ENCODE peak calls at places on chromosomes 6 and 20, in six cellular contexts. N is H9, J is neuronal stem cell, H is H1, V is mesenchymal stem cell, O is trophoblast cell. A is an unnamed sample. For H3K4me1, the result is how much of the 10 kb centered on the place peaks cover.

GRCh38 chr6:3426817-3427739 is 29.8 kb downstream of the SLC22A23 start:
- DNase-seq in O (no peak), V (no peak), N (no peak), H (no peak), J (no peak), A (no peak)

GRCh38 chr6:11965499-11965898 is 46.6 kb upstream of the HIVEP1 start:
- DNase-seq in J (no peak), H (no peak), V (no peak), N (no peak), O (no peak), A (no peak)

GRCh38 chr6:168536665-168537249 is 95.8 kb downstream of the SMOC2 start:
- DNase-seq in J (no peak), O (no peak), H (no peak), V (no peak), N (no peak), A (no peak)

GRCh38 chr20:61556116-61556515 is 304.1 kb downstream of the CDH4 start:
- DNase-seq in O (no peak), N (no peak), H (no peak), V (peak), J (no peak), A (peak)

GRCh38 chr6:113997106-113997505 is 26.2 kb upstream of the HDAC2 start:
- DNase-seq in V (peak), O (no peak), J (no peak), H (no peak), N (no peak), A (peak)

GRCh38 chr6:151690768-151691562 is 116.5 kb upstream of the ESR1 start:
- DNase-seq in V (no peak), O (no peak), H (no peak), J (no peak), N (no peak), A (no peak)

GRCh38 chr6:6674872-6675271 is 86.4 kb downstream of the LY86 start:
- DNase-seq in O (no peak), N (peak), H (no peak), V (no peak), J (no peak), A (no peak)

GRCh38 chr6:80639243-80639642 is 532.8 kb downstream of the BCKDHB start:
- DNase-seq in J (no peak), H (no peak), N (no peak), O (no peak), V (peak), A (peak)

GRCh38 chr20:45976132-45976531 is 4.1 kb upstream of the ZNF335 start:
- DNase-seq in J (no peak), H (no peak), O (no peak), V (no peak), N (no peak), A (no peak)

GRCh38 chr6:2810092-2810671 is 31.5 kb downstream of the SERPINB1 start:
- DNase-seq in J (no peak), N (no peak), H (no peak), V (no peak), O (peak), A (peak)

GRCh38 chr6:48111575-48111974 is 578 bp upstream of the PTCHD4 start:
- DNase-seq in J (no peak), N (no peak), H (no peak), V (peak), O (no peak), A (peak)

DNA sequence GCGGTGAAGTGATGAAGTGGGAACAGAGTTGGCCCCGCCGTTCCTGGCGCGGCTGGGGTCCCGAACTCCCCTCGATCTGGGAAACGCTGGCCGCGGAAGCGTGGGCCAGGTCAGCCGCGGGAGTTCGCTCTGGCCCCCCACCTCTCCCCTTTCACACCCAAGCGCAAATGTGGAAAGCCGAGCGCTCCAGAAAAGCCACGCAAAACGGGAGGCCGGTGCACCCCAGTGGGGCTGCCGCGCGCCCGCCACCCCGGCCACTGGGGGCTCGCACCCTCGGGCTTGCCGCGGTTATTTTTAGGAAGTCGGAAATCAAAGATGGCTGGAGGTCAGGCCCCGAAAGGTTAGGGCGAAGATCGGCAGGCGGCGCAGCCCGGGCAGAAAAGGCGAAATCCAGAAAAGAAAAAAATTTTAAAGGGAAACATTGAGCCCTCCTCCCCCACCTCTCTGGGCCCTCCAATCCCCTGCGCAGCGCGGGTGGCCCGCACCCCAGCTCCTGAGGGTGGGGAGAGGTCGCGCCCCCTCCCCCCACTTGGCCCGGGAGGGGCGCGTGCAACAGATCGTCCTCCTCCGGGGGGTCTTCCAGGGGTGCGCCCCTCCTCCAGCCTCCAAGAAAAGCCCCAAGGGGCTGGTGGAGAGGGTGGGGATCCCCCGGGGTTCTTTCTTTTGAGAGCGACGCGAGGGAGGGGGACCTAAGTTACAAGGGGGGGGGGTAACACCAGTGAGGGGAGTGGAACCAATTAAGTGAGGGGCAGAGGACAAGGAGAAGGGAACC is 915 bp downstream of the SALL4 start:
- DNase-seq in H (no peak), N (peak), V (peak), O (no peak), J (peak), A (no peak)
- H4K8ac ChIP-seq in H (peak), N (no peak), V (peak), O (peak), J (no peak), A (peak)

GRCh38 chr6:34317882-34318491 is 69.2 kb upstream of the SMIM29 start:
- DNase-seq in V (no peak), H (no peak), O (no peak), N (no peak), J (no peak), A (peak)
- H3K14ac ChIP-seq in V (no peak), H (no peak), O (no peak), N (no peak), J (no peak), A (no peak)

GRCh38 chr20:57274846-57275245 is 8.4 kb upstream of the BMP7 start:
- DNase-seq in V (no peak), H (no peak), J (no peak), N (no peak), O (no peak), A (no peak)
- H3K4me1 ChIP-seq in V (under half), H (under half), J (under half), N (under half), O (under half), A (under half)

GRCh38 chr6:45187841-45188240 is 140.3 kb upstream of the RUNX2 start:
- DNase-seq in O (no peak), V (peak), N (no peak), J (no peak), H (no peak), A (peak)

GRCh38 chr6:45184040-45184439 is 144.1 kb upstream of the RUNX2 start:
- DNase-seq in O (no peak), V (no peak), J (no peak), H (no peak), N (no peak), A (no peak)

GRCh38 chr6:45185403-45186251 is 142.5 kb upstream of the RUNX2 start:
- DNase-seq in H (no peak), V (no peak), O (no peak), N (no peak), J (no peak), A (no peak)

DNA sequence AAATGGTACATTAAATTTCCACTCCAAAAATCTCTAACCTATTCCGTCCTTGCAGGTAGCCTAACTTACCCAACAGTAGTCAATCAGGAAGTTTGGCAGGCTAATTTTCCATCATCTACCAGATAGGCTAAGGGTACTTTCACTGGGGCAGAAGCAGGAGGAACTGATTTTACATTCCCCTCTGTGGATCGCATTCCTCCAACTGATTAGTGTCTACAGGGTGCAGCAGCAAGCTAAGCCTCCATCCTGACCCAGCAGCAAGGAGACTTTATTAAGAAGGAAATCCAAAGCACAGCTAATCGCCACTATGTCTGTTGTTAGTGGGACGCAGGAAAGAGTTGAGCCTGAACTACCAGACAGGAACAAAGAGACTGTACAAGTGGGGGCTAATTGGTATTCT is 143.2 kb upstream of the RUNX2 start:
- DNase-seq in J (no peak), O (no peak), V (no peak), N (no peak), H (no peak), A (no peak)
- H4K8ac ChIP-seq in J (no peak), O (no peak), V (no peak), N (no peak), H (no peak), A (no peak)

DNA sequence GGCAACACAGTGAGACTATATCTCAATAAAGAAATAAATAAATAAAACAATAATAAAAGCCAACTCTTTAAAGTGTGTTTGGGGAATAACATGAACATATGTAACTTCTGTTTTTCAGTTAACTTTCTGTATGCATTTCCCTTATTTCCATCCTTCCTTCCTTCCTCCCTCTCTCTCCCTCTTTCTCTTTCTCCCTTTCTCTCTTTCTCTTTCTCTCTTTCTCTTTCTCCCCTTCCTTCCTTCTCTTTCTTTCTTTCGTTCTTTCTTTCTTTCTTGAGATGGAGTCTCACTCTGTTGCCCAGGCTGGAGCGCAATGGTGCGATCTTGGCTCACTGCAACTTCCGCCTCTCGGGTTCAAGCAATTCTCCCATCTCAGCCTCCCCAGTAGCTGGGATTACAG is 48.8 kb upstream of the PRND start:
- DNase-seq in J (no peak), O (no peak), N (no peak), V (no peak), H (no peak), A (no peak)
- H3K14ac ChIP-seq in J (no peak), O (no peak), N (no peak), V (no peak), H (no peak), A (no peak)

GRCh38 chr6:88165087-88165876 is 865 bp downstream of the CNR1 start:
- DNase-seq in N (no peak), J (no peak), H (no peak), O (no peak), V (no peak), A (no peak)

GRCh38 chr6:88164061-88164460 is 2.1 kb downstream of the CNR1 start:
- DNase-seq in V (no peak), O (no peak), H (no peak), N (no peak), J (no peak), A (no peak)

GRCh38 chr6:88163576-88163975 is 2.6 kb downstream of the CNR1 start:
- DNase-seq in O (no peak), H (no peak), N (no peak), V (no peak), J (no peak), A (no peak)

GRCh38 chr6:88165877-88166492 is at the start of gene CNR1:
- DNase-seq in V (peak), N (peak), J (peak), H (no peak), O (no peak), A (no peak)

DNA sequence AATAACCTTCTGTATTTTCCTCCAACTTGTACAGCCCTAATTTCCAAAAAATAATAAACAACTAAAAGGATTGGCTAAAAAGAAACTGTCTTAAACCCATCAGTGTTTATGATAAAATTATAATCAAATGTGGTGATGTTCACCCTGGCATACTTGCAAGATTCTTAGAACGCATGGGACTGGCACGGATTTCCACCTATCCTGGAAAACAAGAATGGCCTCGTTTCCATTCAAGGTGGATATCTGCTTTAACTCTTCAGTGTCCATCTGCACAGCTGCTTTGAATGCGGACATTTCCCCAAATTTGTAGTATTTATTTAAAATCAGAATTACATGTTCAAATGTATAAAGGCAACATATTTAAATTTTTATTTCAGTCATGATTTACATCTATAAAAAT is 4.2 kb downstream of the CNR1 start:
- DNase-seq in V (no peak), J (no peak), O (no peak), H (no peak), N (no peak), A (no peak)
- H3K4me1 ChIP-seq in V (under half), J (under half), O (under half), H (under half), N (under half), A (under half)

GRCh38 chr20:34516038-34516873 is at the start of gene DYNLRB1:
- DNase-seq in V (peak), N (peak), O (peak), J (peak), H (peak), A (peak)
- H4K8ac ChIP-seq in V (peak), N (no peak), O (peak), J (no peak), H (peak), A (peak)

A was measured in IMR-90.